ENCODE peak calls at places on chromosomes 16 and 17, in five cellular contexts. One of them, this sample, is unnamed. For H3K27me3 and H3K4me1, the result is how much of the 10 kb centered on the place peaks cover.

GRCh38 chr16:54928016-54928356 is 2.7 kb upstream of the IRX5 start:
- DNase-seq in CD8-positive, alpha-beta T cell: no peak
- DNase-seq in cardiac muscle cell: peak
- DNase-seq in heart left ventricle: no peak
- DNase-seq in iPS DF 6.9: no peak
- DNase-seq in this sample: no peak

GRCh38 chr16:19639986-19640421 is 78.0 kb downstream of the KNOP1 start:
- DNase-seq in heart left ventricle: no peak
- DNase-seq in cardiac muscle cell: no peak
- DNase-seq in iPS DF 6.9: no peak
- DNase-seq in CD8-positive, alpha-beta T cell: no peak
- DNase-seq in this sample: no peak

GRCh38 chr17:75392559-75392958 is 12.9 kb downstream of the GRB2 start:
- DNase-seq in cardiac muscle cell: no peak
- DNase-seq in CD8-positive, alpha-beta T cell: no peak
- DNase-seq in iPS DF 6.9: no peak
- DNase-seq in heart left ventricle: no peak
- DNase-seq in this sample: no peak

GRCh38 chr17:2222301-2222700 is 81.3 kb downstream of the SMG6 start:
- DNase-seq in heart left ventricle: no peak
- DNase-seq in cardiac muscle cell: no peak
- DNase-seq in CD8-positive, alpha-beta T cell: no peak
- DNase-seq in iPS DF 6.9: no peak
- DNase-seq in this sample: no peak

GRCh38 chr16:75301804-75302203 is 50.4 kb upstream of the BCAR1 start:
- DNase-seq in heart left ventricle: no peak
- DNase-seq in CD8-positive, alpha-beta T cell: no peak
- DNase-seq in iPS DF 6.9: no peak
- DNase-seq in cardiac muscle cell: no peak
- DNase-seq in this sample: no peak

GRCh38 chr17:64491034-64491860 is 5.6 kb downstream of the POLG2 start:
- DNase-seq in iPS DF 6.9: no peak
- DNase-seq in CD8-positive, alpha-beta T cell: peak
- DNase-seq in cardiac muscle cell: no peak
- DNase-seq in heart left ventricle: no peak
- DNase-seq in this sample: no peak

GRCh38 chr16:15899538-15900100 is 11.2 kb upstream of the CEP20 start:
- DNase-seq in cardiac muscle cell: no peak
- DNase-seq in CD8-positive, alpha-beta T cell: no peak
- DNase-seq in iPS DF 6.9: no peak
- DNase-seq in heart left ventricle: no peak
- DNase-seq in this sample: no peak

GRCh38 chr17:12729086-12729485 is 60.2 kb upstream of the ARHGAP44 start:
- DNase-seq in CD8-positive, alpha-beta T cell: no peak
- DNase-seq in cardiac muscle cell: no peak
- DNase-seq in iPS DF 6.9: no peak
- DNase-seq in heart left ventricle: no peak
- DNase-seq in this sample: no peak

GRCh38 chr17:56679148-56679766 is 85.8 kb downstream of the NOG start:
- DNase-seq in cardiac muscle cell: peak
- DNase-seq in CD8-positive, alpha-beta T cell: no peak
- DNase-seq in heart left ventricle: no peak
- DNase-seq in iPS DF 6.9: no peak
- DNase-seq in this sample: peak

GRCh38 chr17:1999557-2000251 is 25.4 kb downstream of the RTN4RL1 start:
- DNase-seq in heart left ventricle: peak
- DNase-seq in cardiac muscle cell: peak
- DNase-seq in CD8-positive, alpha-beta T cell: no peak
- DNase-seq in iPS DF 6.9: no peak
- DNase-seq in this sample: no peak

GRCh38 chr17:74605361-74605760 is 13.3 kb upstream of the CD300LD start:
- DNase-seq in heart left ventricle: peak
- DNase-seq in CD8-positive, alpha-beta T cell: no peak
- DNase-seq in cardiac muscle cell: no peak
- DNase-seq in iPS DF 6.9: no peak
- DNase-seq in this sample: peak

GRCh38 chr17:45895304-45895968 is 1.1 kb downstream of the MAPT start:
- DNase-seq in heart left ventricle: peak
- DNase-seq in cardiac muscle cell: peak
- DNase-seq in iPS DF 6.9: no peak
- DNase-seq in CD8-positive, alpha-beta T cell: peak
- DNase-seq in this sample: no peak

GRCh38 chr17:2709173-2709661 is 2.3 kb downstream of the CLUH start:
- DNase-seq in heart left ventricle: peak
- DNase-seq in CD8-positive, alpha-beta T cell: no peak
- DNase-seq in cardiac muscle cell: no peak
- DNase-seq in iPS DF 6.9: no peak
- DNase-seq in this sample: no peak

GRCh38 chr17:64103751-64104364 is 26.1 kb downstream of the ERN1 start:
- DNase-seq in heart left ventricle: no peak
- DNase-seq in CD8-positive, alpha-beta T cell: no peak
- DNase-seq in cardiac muscle cell: no peak
- DNase-seq in iPS DF 6.9: no peak
- DNase-seq in this sample: no peak

GRCh38 chr16:29820271-29820701 is at the start of gene MVP:
- DNase-seq in iPS DF 6.9: no peak
- DNase-seq in CD8-positive, alpha-beta T cell: no peak
- DNase-seq in cardiac muscle cell: no peak
- DNase-seq in heart left ventricle: peak
- DNase-seq in this sample: peak

GRCh38 chr16:5903153-5903552 is 805.6 kb upstream of the EEF2KMT start:
- DNase-seq in cardiac muscle cell: no peak
- DNase-seq in CD8-positive, alpha-beta T cell: no peak
- DNase-seq in heart left ventricle: no peak
- DNase-seq in iPS DF 6.9: no peak
- DNase-seq in this sample: no peak

GRCh38 chr16:2738615-2739014 is 13.8 kb upstream of the SRRM2 start:
- DNase-seq in iPS DF 6.9: no peak
- DNase-seq in heart left ventricle: no peak
- DNase-seq in CD8-positive, alpha-beta T cell: no peak
- DNase-seq in cardiac muscle cell: no peak
- DNase-seq in this sample: no peak

GRCh38 chr16:53546988-53547391 is 44.0 kb upstream of the AKTIP start:
- DNase-seq in CD8-positive, alpha-beta T cell: no peak
- DNase-seq in cardiac muscle cell: peak
- DNase-seq in iPS DF 6.9: no peak
- DNase-seq in heart left ventricle: no peak
- DNase-seq in this sample: no peak

GRCh38 chr17:8766731-8767130 is 8.4 kb upstream of the SPDYE4 start:
- DNase-seq in cardiac muscle cell: no peak
- DNase-seq in CD8-positive, alpha-beta T cell: no peak
- DNase-seq in heart left ventricle: no peak
- DNase-seq in iPS DF 6.9: no peak
- DNase-seq in this sample: no peak

GRCh38 chr16:81866820-81867440 is 87.8 kb downstream of the PLCG2 start:
- DNase-seq in iPS DF 6.9: no peak
- DNase-seq in CD8-positive, alpha-beta T cell: no peak
- DNase-seq in cardiac muscle cell: no peak
- DNase-seq in heart left ventricle: peak
- DNase-seq in this sample: peak

GRCh38 chr17:7702776-7703175 is 2.2 kb upstream of the EFNB3 start:
- DNase-seq in cardiac muscle cell: no peak
- DNase-seq in heart left ventricle: no peak
- DNase-seq in iPS DF 6.9: no peak
- DNase-seq in CD8-positive, alpha-beta T cell: no peak
- DNase-seq in this sample: no peak

GRCh38 chr17:7705269-7706255 is 560 bp downstream of the EFNB3 start:
- DNase-seq in cardiac muscle cell: peak
- DNase-seq in heart left ventricle: no peak
- DNase-seq in CD8-positive, alpha-beta T cell: no peak
- DNase-seq in iPS DF 6.9: no peak
- DNase-seq in this sample: no peak

GRCh38 chr17:7704601-7705268 is at the start of gene EFNB3:
- DNase-seq in iPS DF 6.9: no peak
- DNase-seq in heart left ventricle: no peak
- DNase-seq in cardiac muscle cell: peak
- DNase-seq in CD8-positive, alpha-beta T cell: peak
- DNase-seq in this sample: no peak

GRCh38 chr17:7701681-7702080 is 3.3 kb upstream of the EFNB3 start:
- DNase-seq in iPS DF 6.9: no peak
- DNase-seq in CD8-positive, alpha-beta T cell: no peak
- DNase-seq in heart left ventricle: no peak
- DNase-seq in cardiac muscle cell: no peak
- DNase-seq in this sample: no peak

GRCh38 chr17:7703584-7704574 is 1.1 kb upstream of the EFNB3 start:
- DNase-seq in heart left ventricle: no peak
- DNase-seq in iPS DF 6.9: no peak
- DNase-seq in cardiac muscle cell: peak
- DNase-seq in CD8-positive, alpha-beta T cell: peak
- DNase-seq in this sample: no peak
- H3K27me3 ChIP-seq in heart left ventricle: under half
- H3K27me3 ChIP-seq in iPS DF 6.9: under half
- H3K27me3 ChIP-seq in cardiac muscle cell: under half
- H3K27me3 ChIP-seq in CD8-positive, alpha-beta T cell: under half
- H3K27me3 ChIP-seq in this sample: half or more

GRCh38 chr17:18186271-18186982 is 2.8 kb downstream of the ALKBH5 start:
- DNase-seq in cardiac muscle cell: no peak
- DNase-seq in iPS DF 6.9: no peak
- DNase-seq in CD8-positive, alpha-beta T cell: no peak
- DNase-seq in heart left ventricle: no peak
- DNase-seq in this sample: no peak

GRCh38 chr17:18187226-18187625 is 3.6 kb downstream of the ALKBH5 start:
- DNase-seq in CD8-positive, alpha-beta T cell: no peak
- DNase-seq in cardiac muscle cell: no peak
- DNase-seq in heart left ventricle: no peak
- DNase-seq in iPS DF 6.9: no peak
- DNase-seq in this sample: no peak

GRCh38 chr17:18185832-18186231 is 2.2 kb downstream of the ALKBH5 start:
- DNase-seq in CD8-positive, alpha-beta T cell: no peak
- DNase-seq in cardiac muscle cell: no peak
- DNase-seq in iPS DF 6.9: no peak
- DNase-seq in heart left ventricle: no peak
- DNase-seq in this sample: no peak

GRCh38 chr17:18184143-18185007 is 747 bp downstream of the ALKBH5 start:
- DNase-seq in heart left ventricle: peak
- DNase-seq in CD8-positive, alpha-beta T cell: peak
- DNase-seq in cardiac muscle cell: peak
- DNase-seq in iPS DF 6.9: no peak
- DNase-seq in this sample: peak

GRCh38 chr17:18185391-18185790 is 1.8 kb downstream of the ALKBH5 start:
- DNase-seq in cardiac muscle cell: peak
- DNase-seq in CD8-positive, alpha-beta T cell: no peak
- DNase-seq in iPS DF 6.9: no peak
- DNase-seq in heart left ventricle: no peak
- DNase-seq in this sample: no peak
- H3K4me1 ChIP-seq in cardiac muscle cell: under half
- H3K4me1 ChIP-seq in CD8-positive, alpha-beta T cell: half or more
- H3K4me1 ChIP-seq in iPS DF 6.9: under half
- H3K4me1 ChIP-seq in heart left ventricle: under half
- H3K4me1 ChIP-seq in this sample: half or more

GRCh38 chr17:79650283-79650682 is 39.4 kb upstream of the RBFOX3 start:
- DNase-seq in cardiac muscle cell: no peak
- DNase-seq in iPS DF 6.9: no peak
- DNase-seq in heart left ventricle: no peak
- DNase-seq in CD8-positive, alpha-beta T cell: no peak
- DNase-seq in this sample: no peak
- H3K27me3 ChIP-seq in cardiac muscle cell: under half
- H3K27me3 ChIP-seq in iPS DF 6.9: under half
- H3K27me3 ChIP-seq in heart left ventricle: under half
- H3K27me3 ChIP-seq in CD8-positive, alpha-beta T cell: under half
- H3K27me3 ChIP-seq in this sample: under half

DNA sequence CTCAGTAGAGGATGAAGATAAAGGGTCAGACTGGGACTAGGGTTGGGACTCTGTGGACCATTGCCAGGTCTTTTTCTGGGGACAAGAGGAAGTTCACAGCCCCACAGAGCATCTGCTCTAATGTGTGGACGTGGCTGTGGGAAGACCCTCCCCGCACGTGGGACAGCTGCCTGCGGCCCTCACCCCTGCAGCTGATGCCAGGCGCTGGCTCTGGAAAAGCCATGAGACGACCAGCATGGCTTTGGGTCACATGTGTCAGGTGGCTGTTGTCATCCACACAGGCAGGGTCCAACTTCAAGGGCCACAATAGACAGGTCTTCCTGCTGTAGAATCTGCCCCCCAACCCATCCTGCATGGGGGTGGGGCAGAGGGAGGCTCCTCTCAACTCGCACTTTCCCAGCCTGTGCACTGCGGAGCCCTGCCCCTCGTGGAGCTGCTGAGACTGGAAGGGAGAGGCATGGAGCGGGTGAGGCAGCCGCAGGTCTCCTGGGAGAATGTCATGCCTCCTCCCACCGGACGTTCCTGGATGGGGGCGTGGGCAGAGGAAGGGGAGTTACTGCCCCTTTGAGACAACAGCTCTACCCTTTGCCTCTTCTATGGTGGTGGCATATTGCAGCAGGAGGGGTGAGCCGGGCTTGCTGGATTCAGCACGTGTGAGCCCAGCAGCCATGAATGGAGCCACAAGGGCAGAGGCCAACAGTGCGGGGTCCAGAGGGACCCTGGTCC is 53.4 kb downstream of the PIMREG start:
- DNase-seq in heart left ventricle: no peak
- DNase-seq in iPS DF 6.9: no peak
- DNase-seq in cardiac muscle cell: no peak
- DNase-seq in CD8-positive, alpha-beta T cell: no peak
- DNase-seq in this sample: no peak
- H3K4me1 ChIP-seq in heart left ventricle: under half
- H3K4me1 ChIP-seq in iPS DF 6.9: under half
- H3K4me1 ChIP-seq in cardiac muscle cell: under half
- H3K4me1 ChIP-seq in CD8-positive, alpha-beta T cell: under half
- H3K4me1 ChIP-seq in this sample: under half

GRCh38 chr17:38421224-38421841 is 6.9 kb upstream of the ARHGAP23 start:
- DNase-seq in CD8-positive, alpha-beta T cell: no peak
- DNase-seq in cardiac muscle cell: peak
- DNase-seq in iPS DF 6.9: no peak
- DNase-seq in heart left ventricle: no peak
- DNase-seq in this sample: no peak
- H3K27me3 ChIP-seq in CD8-positive, alpha-beta T cell: under half
- H3K27me3 ChIP-seq in cardiac muscle cell: under half
- H3K27me3 ChIP-seq in iPS DF 6.9: under half
- H3K27me3 ChIP-seq in heart left ventricle: under half
- H3K27me3 ChIP-seq in this sample: under half

GRCh38 chr16:12205378-12205777 is 228.8 kb downstream of the SNX29 start:
- DNase-seq in heart left ventricle: no peak
- DNase-seq in cardiac muscle cell: no peak
- DNase-seq in iPS DF 6.9: no peak
- DNase-seq in CD8-positive, alpha-beta T cell: no peak
- DNase-seq in this sample: no peak
- H3K4me1 ChIP-seq in heart left ventricle: under half
- H3K4me1 ChIP-seq in cardiac muscle cell: under half
- H3K4me1 ChIP-seq in iPS DF 6.9: under half
- H3K4me1 ChIP-seq in CD8-positive, alpha-beta T cell: under half
- H3K4me1 ChIP-seq in this sample: under half

This sample was measured in tibial nerve.